ENCODE peak calls at places on chromosomes 2 and 18, in nine cellular contexts. P is endothelial cell; B is effector memory CD8-positive, alpha-beta T cell; C is HEK293T; U is NCI-H345; V is BJ; H is HT-29; Y is HTR-8/SVneo; R is iris pigment epithelial cell. D is an unnamed sample.

GRCh38 chr2:72961853-72962468 is 44.6 kb downstream of the EMX1 start:
- DNase-seq in P (no peak), B (no peak), C (no peak), U (no peak), V (no peak), H (no peak), Y (no peak), R (no peak), D (no peak)

GRCh38 chr2:31999438-31999837 is 11.4 kb downstream of the MEMO1 start:
- DNase-seq in P (no peak), B (no peak), C (no peak), U (no peak), V (no peak), H (no peak), Y (no peak), R (no peak), D (no peak)

GRCh38 chr2:116510117-116510671 is 1304.3 kb upstream of the DDX18 start:
- DNase-seq in P (peak), B (no peak), C (no peak), U (peak), V (no peak), H (peak), Y (no peak), R (peak), D (peak)

GRCh38 chr2:231795525-231796327 is 9.5 kb downstream of the COPS7B start:
- DNase-seq in P (no peak), B (no peak), C (peak), U (peak), V (no peak), H (peak), Y (peak), R (peak), D (peak)

GRCh38 chr2:62512385-62512784 is 6.4 kb upstream of the TMEM17 start:
- DNase-seq in P (no peak), B (no peak), C (no peak), U (no peak), V (no peak), H (no peak), Y (no peak), R (no peak), D (no peak)

GRCh38 chr2:27494944-27495554 is at the start of gene FNDC4:
- DNase-seq in P (peak), B (no peak), C (peak), U (peak), V (no peak), H (no peak), Y (no peak), R (no peak), D (no peak)

GRCh38 chr2:233165895-233166661 is 85.4 kb upstream of the ATG16L1 start:
- DNase-seq in P (no peak), B (peak), C (no peak), U (no peak), V (no peak), H (peak), Y (peak), R (peak), D (no peak)

GRCh38 chr2:239726631-239727181 is 298.4 kb downstream of the NDUFA10 start:
- DNase-seq in P (no peak), B (no peak), C (no peak), U (no peak), V (no peak), H (no peak), Y (no peak), R (no peak), D (no peak)

GRCh38 chr18:63107171-63107850 is 212.3 kb downstream of the BCL2 start:
- DNase-seq in P (no peak), B (no peak), C (no peak), U (no peak), V (no peak), H (no peak), Y (no peak), R (no peak), D (peak)

GRCh38 chr18:39909706-39910105 is 2045.3 kb upstream of the PIK3C3 start:
- DNase-seq in P (no peak), B (no peak), C (no peak), U (no peak), V (no peak), H (no peak), Y (no peak), R (peak), D (no peak)

GRCh38 chr2:10951558-10952414 is 40.1 kb downstream of the KCNF1 start:
- DNase-seq in P (no peak), B (no peak), C (no peak), U (no peak), V (no peak), H (no peak), Y (no peak), R (no peak), D (no peak)

GRCh38 chr2:16487686-16488085 is 177.9 kb downstream of the CYRIA start:
- DNase-seq in P (peak), B (no peak), C (no peak), U (peak), V (no peak), H (peak), Y (no peak), R (peak), D (no peak)

GRCh38 chr2:181955010-181955409 is 30.6 kb upstream of the PPP1R1C start:
- DNase-seq in P (no peak), B (no peak), C (no peak), U (no peak), V (no peak), H (peak), Y (peak), R (peak), D (peak)

GRCh38 chr2:212811036-212811805 is 272.6 kb upstream of the ERBB4 start:
- DNase-seq in P (no peak), B (no peak), C (no peak), U (peak), V (no peak), H (no peak), Y (peak), R (peak), D (no peak)

GRCh38 chr2:38648107-38648761 is 17.7 kb upstream of the GALM start:
- DNase-seq in P (no peak), B (no peak), C (no peak), U (no peak), V (no peak), H (no peak), Y (no peak), R (peak), D (no peak)

GRCh38 chr2:42652086-42652485 is 83.7 kb downstream of the MTA3 start:
- DNase-seq in P (no peak), B (no peak), C (no peak), U (no peak), V (no peak), H (no peak), Y (no peak), R (no peak), D (no peak)

GRCh38 chr2:137961602-137962001 is 2.7 kb upstream of the HNMT start:
- DNase-seq in P (no peak), B (no peak), C (no peak), U (no peak), V (no peak), H (no peak), Y (no peak), R (no peak), D (no peak)

GRCh38 chr2:236216711-236217110 is 47.5 kb downstream of the ASB18 start:
- DNase-seq in P (no peak), B (no peak), C (no peak), U (no peak), V (no peak), H (no peak), Y (no peak), R (no peak), D (no peak)

GRCh38 chr2:43467889-43468288 is 127.9 kb downstream of the THADA start:
- DNase-seq in P (no peak), B (no peak), C (no peak), U (no peak), V (peak), H (no peak), Y (no peak), R (peak), D (no peak)

GRCh38 chr2:37802899-37803379 is 122.1 kb upstream of the RMDN2 start:
- DNase-seq in P (no peak), B (no peak), C (no peak), U (no peak), V (peak), H (peak), Y (peak), R (peak), D (no peak)

GRCh38 chr2:10934979-10935350 is 23.2 kb downstream of the KCNF1 start:
- DNase-seq in P (no peak), B (no peak), C (no peak), U (peak), V (no peak), H (no peak), Y (no peak), R (no peak), D (no peak)

GRCh38 chr2:28643911-28644334 is 107.7 kb upstream of the PPP1CB start:
- DNase-seq in P (no peak), B (no peak), C (no peak), U (peak), V (peak), H (peak), Y (peak), R (peak), D (no peak)

GRCh38 chr2:198499539-198499938 is 695.1 kb downstream of the PLCL1 start:
- DNase-seq in P (no peak), B (no peak), C (no peak), U (no peak), V (peak), H (no peak), Y (no peak), R (no peak), D (no peak)

GRCh38 chr18:11251891-11252270 is 102.5 kb upstream of the PIEZO2 start:
- DNase-seq in P (no peak), B (no peak), C (no peak), U (no peak), V (no peak), H (no peak), Y (no peak), R (peak), D (no peak)

GRCh38 chr2:240603081-240603835 is 16.7 kb downstream of the CAPN10 start:
- DNase-seq in P (no peak), B (no peak), C (no peak), U (no peak), V (no peak), H (no peak), Y (no peak), R (no peak), D (no peak)

GRCh38 chr2:204152616-204153015 is 216.1 kb downstream of the ICOS start:
- DNase-seq in P (no peak), B (no peak), C (no peak), U (no peak), V (no peak), H (no peak), Y (no peak), R (no peak), D (no peak)

GRCh38 chr2:143937563-143938346 is 582.2 kb downstream of the ZEB2 start:
- DNase-seq in P (peak), B (no peak), C (peak), U (peak), V (no peak), H (no peak), Y (no peak), R (peak), D (peak)

GRCh38 chr2:113723411-113723810 is 33.0 kb downstream of the SLC35F5 start:
- DNase-seq in P (no peak), B (no peak), C (no peak), U (no peak), V (no peak), H (no peak), Y (no peak), R (no peak), D (no peak)

GRCh38 chr18:3177902-3178687 is 41.7 kb downstream of the MYOM1 start:
- DNase-seq in P (no peak), B (no peak), C (no peak), U (no peak), V (no peak), H (no peak), Y (no peak), R (no peak), D (no peak)

GRCh38 chr18:41906528-41907256 is 48.3 kb upstream of the PIK3C3 start:
- DNase-seq in P (no peak), B (peak), C (peak), U (peak), V (peak), H (peak), Y (peak), R (peak), D (peak)

GRCh38 chr2:15158532-15158931 is 402.6 kb downstream of the NBAS start:
- DNase-seq in P (no peak), B (no peak), C (no peak), U (no peak), V (no peak), H (no peak), Y (no peak), R (no peak), D (no peak)

D was measured in COR-L47.